ENCODE peak calls at places on chromosomes 1 and 21, in six cellular contexts. X, B, E, N, Y and V are unnamed samples. For H3K4me1, the result is how much of the 10 kb centered on the place peaks cover.

GRCh38 chr1:21067551-21068227 is 109.0 kb downstream of the EIF4G3 start:
- DNase-seq in X (no peak), B (no peak), E (no peak), N (no peak), Y (no peak), V (no peak)

GRCh38 chr1:110879758-110880606 is 7.0 kb downstream of the CD53 start:
- DNase-seq in X (no peak), B (no peak), E (peak), N (peak), Y (no peak), V (no peak)

GRCh38 chr1:117780981-117781475 is 148.4 kb downstream of the GDAP2 start:
- DNase-seq in X (no peak), B (peak), E (no peak), N (no peak), Y (peak), V (no peak)

GRCh38 chr1:234758851-234759250 is 148.9 kb upstream of the IRF2BP2 start:
- DNase-seq in X (no peak), B (no peak), E (peak), N (no peak), Y (no peak), V (no peak)

GRCh38 chr1:26701266-26701994 is 5.6 kb downstream of the ARID1A start:
- DNase-seq in X (no peak), B (no peak), E (no peak), N (no peak), Y (no peak), V (no peak)

GRCh38 chr1:64651841-64652240 is 93.0 kb upstream of the RAVER2 start:
- DNase-seq in X (no peak), B (no peak), E (no peak), N (no peak), Y (no peak), V (no peak)

GRCh38 chr1:165974598-165975131 is 147.3 kb downstream of the UCK2 start:
- DNase-seq in X (no peak), B (no peak), E (no peak), N (no peak), Y (no peak), V (no peak)

GRCh38 chr1:242784807-242785206 is 260.3 kb upstream of the PLD5 start:
- DNase-seq in X (no peak), B (no peak), E (no peak), N (no peak), Y (no peak), V (no peak)

GRCh38 chr1:43270421-43271095 is 775 bp downstream of the TMEM125 start:
- DNase-seq in X (no peak), B (no peak), E (peak), N (no peak), Y (peak), V (peak)

GRCh38 chr1:177567393-177567792 is 396.6 kb downstream of the BRINP2 start:
- DNase-seq in X (no peak), B (no peak), E (no peak), N (no peak), Y (no peak), V (no peak)

GRCh38 chr1:94707321-94708298 is 112.5 kb upstream of the SLC44A3 start:
- DNase-seq in X (peak), B (peak), E (no peak), N (no peak), Y (no peak), V (peak)

GRCh38 chr1:6820899-6821298 is 35.6 kb downstream of the CAMTA1 start:
- DNase-seq in X (no peak), B (no peak), E (no peak), N (no peak), Y (no peak), V (no peak)

GRCh38 chr1:99548924-99549605 is 96.8 kb upstream of the PALMD start:
- DNase-seq in X (peak), B (peak), E (no peak), N (peak), Y (no peak), V (peak)

GRCh38 chr1:227788279-227789041 is 27.0 kb upstream of the PRSS38 start:
- DNase-seq in X (no peak), B (no peak), E (no peak), N (no peak), Y (peak), V (no peak)

GRCh38 chr1:201108614-201109013 is 3.6 kb downstream of the CACNA1S start:
- DNase-seq in X (no peak), B (no peak), E (no peak), N (no peak), Y (no peak), V (no peak)

GRCh38 chr1:161805399-161806197 is 39.5 kb downstream of the ATF6 start:
- DNase-seq in X (no peak), B (no peak), E (no peak), N (no peak), Y (no peak), V (no peak)

GRCh38 chr1:64523938-64524337 is 54.0 kb downstream of the CACHD1 start:
- DNase-seq in X (no peak), B (no peak), E (no peak), N (no peak), Y (no peak), V (no peak)

GRCh38 chr1:11646317-11646716 is 7.9 kb downstream of the FBXO2 start:
- DNase-seq in X (no peak), B (no peak), E (no peak), N (no peak), Y (no peak), V (no peak)

GRCh38 chr1:22872971-22873664 is 99.5 kb downstream of the LACTBL1 start:
- DNase-seq in X (no peak), B (no peak), E (no peak), N (no peak), Y (no peak), V (no peak)

GRCh38 chr1:204902674-204903073 is 32.0 kb downstream of the NFASC start:
- DNase-seq in X (no peak), B (no peak), E (no peak), N (no peak), Y (no peak), V (no peak)

GRCh38 chr1:245752551-245752950 is 597.8 kb downstream of the KIF26B start:
- DNase-seq in X (no peak), B (no peak), E (no peak), N (no peak), Y (no peak), V (no peak)

GRCh38 chr1:21313146-21313885 is 23.1 kb upstream of the ECE1 start:
- DNase-seq in X (peak), B (peak), E (no peak), N (no peak), Y (peak), V (no peak)

GRCh38 chr1:181077576-181078242 is 10.8 kb upstream of the IER5 start:
- DNase-seq in X (no peak), B (no peak), E (no peak), N (no peak), Y (no peak), V (no peak)

GRCh38 chr1:92961131-92961895 is at the start of gene DIPK1A:
- DNase-seq in X (peak), B (peak), E (peak), N (peak), Y (peak), V (peak)

GRCh38 chr1:1318131-1318652 is 6.3 kb downstream of the INTS11 start:
- DNase-seq in X (peak), B (peak), E (peak), N (peak), Y (peak), V (peak)

GRCh38 chr1:25727819-25728286 is 72.1 kb upstream of the SELENON start:
- DNase-seq in X (peak), B (peak), E (peak), N (peak), Y (peak), V (peak)

GRCh38 chr1:175019524-175019923 is 3.7 kb downstream of the MRPS14 start:
- DNase-seq in X (no peak), B (no peak), E (no peak), N (no peak), Y (no peak), V (no peak)

GRCh38 chr1:175024773-175025172 is 1.5 kb upstream of the MRPS14 start:
- DNase-seq in X (no peak), B (no peak), E (no peak), N (no peak), Y (no peak), V (no peak)

GRCh38 chr1:175023043-175023921 is at the start of gene MRPS14:
- DNase-seq in X (peak), B (peak), E (peak), N (peak), Y (peak), V (peak)
- TF ChIP-seq POLR2A in X (peak), B (peak), E (peak), N (peak), Y (peak), V (peak)

GRCh38 chr1:153922838-153923652 is at the start of gene GATAD2B:
- DNase-seq in X (peak), B (peak), E (peak), N (peak), Y (peak), V (peak)
- H3K4me1 ChIP-seq in X (under half), B (under half), E (under half), N (under half), Y (under half), V (under half)

DNA sequence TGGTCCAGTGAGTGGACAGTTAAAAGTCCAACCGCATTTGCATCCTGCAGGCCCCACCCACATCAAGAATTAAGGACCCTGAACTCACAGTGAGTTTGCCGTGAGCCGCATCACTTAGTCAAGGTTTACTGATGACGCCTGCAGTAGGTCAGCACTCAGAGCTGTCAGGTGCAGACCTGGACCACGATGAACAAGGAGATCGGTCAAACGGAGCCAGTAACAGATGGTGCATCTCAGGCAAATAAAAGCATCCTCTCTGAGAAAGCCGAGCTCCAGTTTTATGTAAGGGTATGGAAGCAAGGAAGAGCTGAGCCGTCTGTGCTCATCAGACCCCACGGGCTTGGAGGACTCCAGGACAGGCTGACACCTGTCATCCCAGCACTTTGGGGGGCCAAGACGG is 4.5 kb downstream of the PRDM15 start:
- DNase-seq in X (no peak), B (no peak), E (no peak), N (no peak), Y (no peak), V (no peak)
- TF ChIP-seq POLR2A in X (no peak), B (no peak), E (no peak), N (no peak), Y (no peak), V (no peak)

GRCh38 chr21:43926196-43926595 is 61.2 kb downstream of the AGPAT3 start:
- DNase-seq in X (no peak), B (no peak), E (no peak), N (no peak), Y (no peak), V (no peak)

GRCh38 chr21:43929217-43929971 is 64.4 kb downstream of the AGPAT3 start:
- DNase-seq in X (peak), B (no peak), E (no peak), N (peak), Y (no peak), V (peak)

GRCh38 chr21:43927591-43928229 is 62.7 kb downstream of the AGPAT3 start:
- DNase-seq in X (no peak), B (no peak), E (no peak), N (no peak), Y (no peak), V (no peak)

GRCh38 chr21:43928726-43929125 is 63.7 kb downstream of the AGPAT3 start:
- DNase-seq in X (peak), B (no peak), E (no peak), N (no peak), Y (no peak), V (no peak)

GRCh38 chr21:43928230-43928607 is 63.2 kb downstream of the AGPAT3 start:
- DNase-seq in X (peak), B (no peak), E (no peak), N (no peak), Y (no peak), V (no peak)
- H3K4me1 ChIP-seq in X (half or more), B (under half), E (under half), N (under half), Y (under half), V (under half)

GRCh38 chr1:75724472-75725022 is at the start of gene ACADM:
- DNase-seq in X (peak), B (peak), E (peak), N (peak), Y (peak), V (peak)

GRCh38 chr1:75722966-75723365 is 1.5 kb upstream of the ACADM start:
- DNase-seq in X (no peak), B (no peak), E (no peak), N (no peak), Y (no peak), V (no peak)

GRCh38 chr1:75725861-75726361 is 1.4 kb downstream of the ACADM start:
- DNase-seq in X (no peak), B (no peak), E (peak), N (no peak), Y (no peak), V (peak)

GRCh38 chr1:75725256-75725655 is 747 bp downstream of the ACADM start:
- DNase-seq in X (no peak), B (no peak), E (no peak), N (no peak), Y (no peak), V (no peak)

GRCh38 chr1:75723989-75724471 is 479 bp upstream of the ACADM start:
- DNase-seq in X (peak), B (peak), E (peak), N (peak), Y (peak), V (peak)
- TF ChIP-seq POLR2A in X (no peak), B (no peak), E (no peak), N (no peak), Y (no peak), V (no peak)

GRCh38 chr1:9302745-9303524 is 10.2 kb downstream of the SPSB1 start:
- DNase-seq in X (no peak), B (peak), E (no peak), N (no peak), Y (no peak), V (no peak)
- H3K4me1 ChIP-seq in X (under half), B (under half), E (under half), N (under half), Y (half or more), V (half or more)